ENCODE peak calls at places on chromosome 17, in eight cellular contexts. One of them, this sample, is unnamed.

GRCh38 chr17:60381958-60382357 is 10.0 kb downstream of the USP32 start:
- DNase-seq in neural progenitor cell: no peak
- DNase-seq in GM23338: no peak
- DNase-seq in PC-3: no peak
- DNase-seq in HCT116: no peak
- DNase-seq in hepatocyte: no peak
- DNase-seq in MM.1S: no peak
- DNase-seq in SK-N-SH: no peak
- DNase-seq in this sample: no peak

GRCh38 chr17:66301864-66302741 is at the start of gene PRKCA:
- DNase-seq in neural progenitor cell: peak
- DNase-seq in GM23338: peak
- DNase-seq in PC-3: peak
- DNase-seq in HCT116: peak
- DNase-seq in hepatocyte: peak
- DNase-seq in MM.1S: peak
- DNase-seq in SK-N-SH: peak
- DNase-seq in this sample: peak

GRCh38 chr17:4178651-4179050 is 35.7 kb downstream of the CYB5D2 start:
- DNase-seq in neural progenitor cell: no peak
- DNase-seq in GM23338: no peak
- DNase-seq in PC-3: no peak
- DNase-seq in HCT116: no peak
- DNase-seq in hepatocyte: no peak
- DNase-seq in MM.1S: no peak
- DNase-seq in SK-N-SH: no peak
- DNase-seq in this sample: no peak

GRCh38 chr17:83122834-83123233 is 43.4 kb downstream of the METRNL start:
- DNase-seq in neural progenitor cell: no peak
- DNase-seq in GM23338: peak
- DNase-seq in PC-3: no peak
- DNase-seq in HCT116: no peak
- DNase-seq in hepatocyte: no peak
- DNase-seq in MM.1S: no peak
- DNase-seq in SK-N-SH: no peak
- DNase-seq in this sample: no peak

GRCh38 chr17:72775914-72776313 is 316.6 kb downstream of the SLC39A11 start:
- DNase-seq in neural progenitor cell: peak
- DNase-seq in GM23338: no peak
- DNase-seq in PC-3: no peak
- DNase-seq in HCT116: no peak
- DNase-seq in hepatocyte: no peak
- DNase-seq in MM.1S: no peak
- DNase-seq in SK-N-SH: peak
- DNase-seq in this sample: no peak

GRCh38 chr17:1227917-1228751 is 42.1 kb upstream of the BHLHA9 start:
- DNase-seq in neural progenitor cell: peak
- DNase-seq in GM23338: peak
- DNase-seq in PC-3: no peak
- DNase-seq in HCT116: no peak
- DNase-seq in hepatocyte: peak
- DNase-seq in MM.1S: no peak
- DNase-seq in SK-N-SH: no peak
- DNase-seq in this sample: peak

GRCh38 chr17:20935740-20936139 is 107.1 kb downstream of the USP22 start:
- DNase-seq in neural progenitor cell: no peak
- DNase-seq in GM23338: no peak
- DNase-seq in PC-3: peak
- DNase-seq in HCT116: no peak
- DNase-seq in hepatocyte: no peak
- DNase-seq in MM.1S: peak
- DNase-seq in SK-N-SH: no peak
- DNase-seq in this sample: no peak

GRCh38 chr17:6326483-6326882 is 108.4 kb downstream of the AIPL1 start:
- DNase-seq in neural progenitor cell: no peak
- DNase-seq in GM23338: no peak
- DNase-seq in PC-3: no peak
- DNase-seq in HCT116: no peak
- DNase-seq in hepatocyte: no peak
- DNase-seq in MM.1S: no peak
- DNase-seq in SK-N-SH: no peak
- DNase-seq in this sample: no peak

GRCh38 chr17:58991718-58992331 is 114.9 kb downstream of the TRIM37 start:
- DNase-seq in neural progenitor cell: no peak
- DNase-seq in GM23338: no peak
- DNase-seq in PC-3: peak
- DNase-seq in HCT116: no peak
- DNase-seq in hepatocyte: peak
- DNase-seq in MM.1S: no peak
- DNase-seq in SK-N-SH: no peak
- DNase-seq in this sample: no peak

GRCh38 chr17:70624208-70624607 is 454.9 kb downstream of the KCNJ2 start:
- DNase-seq in neural progenitor cell: no peak
- DNase-seq in GM23338: no peak
- DNase-seq in PC-3: no peak
- DNase-seq in HCT116: no peak
- DNase-seq in hepatocyte: no peak
- DNase-seq in MM.1S: no peak
- DNase-seq in SK-N-SH: no peak
- DNase-seq in this sample: no peak

GRCh38 chr17:70629902-70630301 is 460.6 kb downstream of the KCNJ2 start:
- DNase-seq in neural progenitor cell: no peak
- DNase-seq in GM23338: no peak
- DNase-seq in PC-3: peak
- DNase-seq in HCT116: no peak
- DNase-seq in hepatocyte: no peak
- DNase-seq in MM.1S: no peak
- DNase-seq in SK-N-SH: peak
- DNase-seq in this sample: peak
- TF ChIP-seq CTCF in neural progenitor cell: peak
- TF ChIP-seq CTCF in GM23338: peak
- TF ChIP-seq CTCF in PC-3: peak
- TF ChIP-seq CTCF in HCT116: no peak
- TF ChIP-seq CTCF in hepatocyte: peak
- TF ChIP-seq CTCF in MM.1S: no peak
- TF ChIP-seq CTCF in SK-N-SH: peak
- TF ChIP-seq CTCF in this sample: peak

GRCh38 chr17:50953831-50954601 is 87.9 kb upstream of the TOB1 start:
- DNase-seq in neural progenitor cell: peak
- DNase-seq in GM23338: peak
- DNase-seq in PC-3: no peak
- DNase-seq in HCT116: no peak
- DNase-seq in hepatocyte: peak
- DNase-seq in MM.1S: no peak
- DNase-seq in SK-N-SH: peak
- DNase-seq in this sample: no peak
- H3K4me3 ChIP-seq in neural progenitor cell: no peak
- H3K4me3 ChIP-seq in GM23338: no peak
- H3K4me3 ChIP-seq in PC-3: no peak
- H3K4me3 ChIP-seq in HCT116: no peak
- H3K4me3 ChIP-seq in hepatocyte: no peak
- H3K4me3 ChIP-seq in MM.1S: no peak
- H3K4me3 ChIP-seq in SK-N-SH: no peak
- H3K4me3 ChIP-seq in this sample: no peak

GRCh38 chr17:38561416-38562214 is 44.1 kb downstream of the SRCIN1 start:
- DNase-seq in neural progenitor cell: peak
- DNase-seq in GM23338: peak
- DNase-seq in PC-3: no peak
- DNase-seq in HCT116: no peak
- DNase-seq in hepatocyte: no peak
- DNase-seq in MM.1S: no peak
- DNase-seq in SK-N-SH: no peak
- DNase-seq in this sample: no peak
- TF ChIP-seq EZH2phosphoT487 in neural progenitor cell: peak
- TF ChIP-seq EZH2phosphoT487 in GM23338: no peak
- TF ChIP-seq EZH2phosphoT487 in PC-3: no peak
- TF ChIP-seq EZH2phosphoT487 in HCT116: no peak
- TF ChIP-seq EZH2phosphoT487 in hepatocyte: no peak
- TF ChIP-seq EZH2phosphoT487 in MM.1S: no peak
- TF ChIP-seq EZH2phosphoT487 in SK-N-SH: no peak
- TF ChIP-seq EZH2phosphoT487 in this sample: no peak

DNA sequence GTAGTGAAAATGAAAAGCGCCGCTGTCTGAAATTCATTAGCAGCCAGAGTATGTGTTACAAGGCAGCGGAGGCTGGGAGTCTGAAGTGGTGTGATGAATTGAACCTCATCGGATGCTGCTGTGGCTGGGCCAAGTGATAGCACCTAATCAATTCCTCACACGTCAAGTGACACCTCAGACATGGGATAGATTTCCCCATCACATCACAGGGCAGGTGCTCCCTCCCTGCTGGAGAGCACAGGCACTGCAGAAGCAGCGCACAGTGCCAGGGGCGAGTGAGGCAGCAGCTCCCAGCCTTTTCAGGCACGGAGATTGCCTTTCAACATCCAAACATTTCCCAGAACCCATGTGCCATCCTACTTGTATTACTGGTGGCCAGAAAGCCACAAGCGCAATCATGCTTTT is 32.2 kb downstream of the DRC3 start:
- DNase-seq in neural progenitor cell: peak
- DNase-seq in GM23338: peak
- DNase-seq in PC-3: no peak
- DNase-seq in HCT116: no peak
- DNase-seq in hepatocyte: no peak
- DNase-seq in MM.1S: no peak
- DNase-seq in SK-N-SH: no peak
- DNase-seq in this sample: no peak
- TF ChIP-seq CTCF in neural progenitor cell: peak
- TF ChIP-seq CTCF in GM23338: peak
- TF ChIP-seq CTCF in PC-3: peak
- TF ChIP-seq CTCF in HCT116: peak
- TF ChIP-seq CTCF in hepatocyte: no peak
- TF ChIP-seq CTCF in MM.1S: no peak
- TF ChIP-seq CTCF in SK-N-SH: peak
- TF ChIP-seq CTCF in this sample: no peak

DNA sequence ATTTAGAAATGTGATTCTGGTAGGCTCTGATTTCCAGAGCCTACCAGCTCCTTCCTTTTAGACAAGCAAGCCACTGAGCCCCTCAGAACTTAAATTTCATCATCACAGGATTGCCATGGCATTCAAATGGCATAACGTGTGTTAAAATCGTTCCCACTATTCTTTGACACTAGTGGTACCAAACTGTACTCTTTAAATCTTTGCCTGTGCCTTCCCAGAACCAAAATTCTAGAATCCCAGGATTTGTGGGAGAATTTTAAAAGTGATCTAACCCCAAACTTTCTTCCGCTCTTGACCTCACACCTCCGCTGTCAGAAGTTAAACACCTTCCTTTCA is 287 bp upstream of the INTS2 start:
- DNase-seq in neural progenitor cell: no peak
- DNase-seq in GM23338: no peak
- DNase-seq in PC-3: no peak
- DNase-seq in HCT116: no peak
- DNase-seq in hepatocyte: no peak
- DNase-seq in MM.1S: no peak
- DNase-seq in SK-N-SH: no peak
- DNase-seq in this sample: no peak
- H3K4me3 ChIP-seq in neural progenitor cell: peak
- H3K4me3 ChIP-seq in GM23338: peak
- H3K4me3 ChIP-seq in PC-3: peak
- H3K4me3 ChIP-seq in HCT116: peak
- H3K4me3 ChIP-seq in hepatocyte: peak
- H3K4me3 ChIP-seq in MM.1S: peak
- H3K4me3 ChIP-seq in SK-N-SH: peak
- H3K4me3 ChIP-seq in this sample: peak

DNA sequence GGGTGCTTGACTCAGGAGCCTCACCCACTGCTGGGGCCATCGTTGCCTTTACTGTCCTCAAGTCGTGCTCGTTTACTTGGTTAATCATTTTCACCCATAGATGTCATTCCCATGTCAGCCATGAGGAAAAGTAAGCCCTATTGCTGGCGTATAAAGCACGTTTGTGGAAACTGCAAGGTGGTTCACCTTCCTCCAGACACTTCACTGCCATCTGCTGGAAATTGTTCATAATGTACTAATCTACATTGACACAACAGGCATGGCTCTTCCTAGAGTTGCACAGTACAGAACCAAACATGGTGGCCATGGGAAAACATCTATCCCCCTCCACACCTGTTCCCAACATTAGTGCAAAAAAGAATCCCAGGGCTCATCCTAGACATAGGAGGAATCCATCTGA is 116.6 kb downstream of the ZNF18 start:
- DNase-seq in neural progenitor cell: peak
- DNase-seq in GM23338: no peak
- DNase-seq in PC-3: peak
- DNase-seq in HCT116: peak
- DNase-seq in hepatocyte: peak
- DNase-seq in MM.1S: peak
- DNase-seq in SK-N-SH: peak
- DNase-seq in this sample: peak
- TF ChIP-seq EZH2phosphoT487 in neural progenitor cell: no peak
- TF ChIP-seq EZH2phosphoT487 in GM23338: no peak
- TF ChIP-seq EZH2phosphoT487 in PC-3: no peak
- TF ChIP-seq EZH2phosphoT487 in HCT116: no peak
- TF ChIP-seq EZH2phosphoT487 in hepatocyte: no peak
- TF ChIP-seq EZH2phosphoT487 in MM.1S: no peak
- TF ChIP-seq EZH2phosphoT487 in SK-N-SH: no peak
- TF ChIP-seq EZH2phosphoT487 in this sample: no peak